ENCODE peak calls at places on chromosomes 11 and 22, in seven cellular contexts. G is GM23338, A is stomach, Q is SK-N-SH, O is sigmoid colon, W is spleen, B is HCT116. R is an unnamed sample.

GRCh38 chr11:125170001-125170405 is 5.5 kb downstream of the PKNOX2 start:
- DNase-seq in G (peak), A (no peak), Q (no peak), O (peak), W (peak), B (no peak), R (no peak)

GRCh38 chr11:122751298-122752070 is 86.8 kb upstream of the CRTAM start:
- DNase-seq in G (no peak), A (no peak), Q (peak), O (peak), W (no peak), B (no peak), R (no peak)

GRCh38 chr11:32438883-32439487 is 3.6 kb upstream of the WT1 start:
- DNase-seq in G (peak), A (no peak), Q (peak), O (no peak), W (peak), B (no peak), R (no peak)

GRCh38 chr11:121451982-121452608 is at the start of gene SORL1:
- DNase-seq in G (peak), A (peak), Q (peak), O (peak), W (peak), B (no peak), R (peak)

GRCh38 chr11:10401275-10401674 is 53.8 kb upstream of the AMPD3 start:
- DNase-seq in G (peak), A (no peak), Q (peak), O (no peak), W (no peak), B (no peak), R (no peak)

GRCh38 chr11:19377855-19378254 is 137.1 kb upstream of the E2F8 start:
- DNase-seq in G (no peak), A (no peak), Q (no peak), O (no peak), W (no peak), B (no peak), R (no peak)

GRCh38 chr11:106986261-106986660 is 32.0 kb downstream of the GUCY1A2 start:
- DNase-seq in G (no peak), A (no peak), Q (no peak), O (no peak), W (no peak), B (no peak), R (no peak)

GRCh38 chr22:45425531-45426265 is 12.2 kb downstream of the RIBC2 start:
- DNase-seq in G (no peak), A (no peak), Q (no peak), O (no peak), W (peak), B (no peak), R (no peak)

GRCh38 chr22:28180804-28181203 is 261.7 kb upstream of the PITPNB start:
- DNase-seq in G (no peak), A (no peak), Q (no peak), O (no peak), W (no peak), B (no peak), R (no peak)

DNA sequence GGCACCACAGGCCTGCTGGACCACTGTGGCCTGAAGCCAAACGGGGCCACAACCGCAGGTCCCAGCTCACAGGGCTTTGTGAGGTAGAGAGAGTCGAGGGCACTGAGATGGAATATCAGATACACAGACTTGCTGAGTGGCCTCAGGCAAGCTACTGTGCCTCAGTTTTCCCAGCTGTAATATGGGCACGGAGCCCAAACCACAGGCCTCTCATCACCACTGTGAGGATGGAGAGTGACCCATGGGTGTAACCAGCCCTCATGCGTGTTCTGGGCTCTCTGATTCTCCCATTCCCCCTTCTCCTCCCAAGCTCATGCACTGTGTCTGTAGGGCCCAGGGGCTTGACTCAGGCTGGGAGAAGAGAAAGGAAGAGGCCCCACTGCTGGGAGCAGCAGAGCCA is 4.2 kb downstream of the UNC93B1 start:
- DNase-seq in G (no peak), A (no peak), Q (peak), O (no peak), W (no peak), B (no peak), R (no peak)
- TF ChIP-seq POLR2AphosphoS5 in G (no peak), A (no peak), Q (no peak), O (no peak), W (no peak), B (no peak), R (no peak)

DNA sequence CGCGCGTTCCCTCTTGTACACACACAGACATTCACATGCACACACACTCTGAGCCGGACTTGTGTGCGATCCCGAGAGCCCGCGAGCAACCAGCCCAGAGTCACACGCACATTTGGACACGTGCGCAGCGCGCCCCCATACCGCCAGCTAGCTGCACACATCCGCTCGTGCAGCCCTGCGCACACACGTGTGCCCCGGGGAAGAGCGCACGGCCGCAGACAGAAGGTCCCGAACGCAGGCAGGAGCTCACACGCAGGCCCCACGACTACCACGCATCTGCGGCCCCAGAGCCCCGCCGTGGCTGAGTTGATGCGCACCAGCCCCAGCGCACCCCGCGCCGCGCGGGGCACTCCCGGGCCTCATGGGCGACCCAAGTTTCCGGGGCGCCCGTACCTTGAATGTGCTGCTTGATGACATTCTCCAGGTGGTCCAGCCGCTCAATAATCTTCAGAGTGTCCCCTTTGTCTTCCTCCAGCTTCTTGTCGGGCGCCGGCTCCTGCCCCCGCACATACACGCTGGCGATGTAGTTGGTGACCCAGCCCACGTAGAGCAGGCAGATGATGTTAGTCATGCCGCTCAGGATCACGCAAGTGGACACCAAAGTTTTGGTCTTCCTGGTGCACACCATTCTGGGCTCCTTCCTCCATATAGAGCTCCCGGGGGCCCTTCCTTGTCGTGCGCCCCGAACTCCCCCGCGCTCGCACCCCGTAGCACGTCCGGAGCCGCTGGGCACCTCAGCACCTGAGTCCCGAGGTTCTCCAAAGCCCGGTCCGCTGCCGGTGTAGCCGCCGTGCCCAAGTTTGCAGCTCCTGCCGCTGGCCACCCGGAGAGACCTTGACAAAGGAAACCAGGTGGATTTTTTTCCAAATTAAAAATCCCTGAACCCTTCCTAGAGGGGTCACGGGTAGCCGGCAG is 582 bp downstream of the GALNT18 start:
- DNase-seq in G (peak), A (peak), Q (peak), O (peak), W (peak), B (no peak), R (peak)
- TF ChIP-seq CTCF in G (no peak), A (no peak), Q (no peak), O (no peak), W (no peak), B (no peak), R (no peak)

GRCh38 chr11:76120513-76121081 is 85.7 kb downstream of the WNT11 start:
- DNase-seq in G (peak), A (no peak), Q (no peak), O (no peak), W (no peak), B (no peak), R (no peak)
- TF ChIP-seq POLR2AphosphoS5 in G (no peak), A (no peak), Q (no peak), O (no peak), W (no peak), B (no peak), R (no peak)

GRCh38 chr22:41563051-41563711 is 2.4 kb downstream of the CSDC2 start:
- DNase-seq in G (peak), A (no peak), Q (no peak), O (no peak), W (no peak), B (no peak), R (no peak)

GRCh38 chr22:41561335-41561734 is 525 bp downstream of the CSDC2 start:
- DNase-seq in G (peak), A (no peak), Q (no peak), O (peak), W (no peak), B (no peak), R (no peak)

GRCh38 chr22:41561788-41562187 is 978 bp downstream of the CSDC2 start:
- DNase-seq in G (no peak), A (no peak), Q (no peak), O (no peak), W (no peak), B (no peak), R (no peak)

GRCh38 chr22:41564563-41564962 is 3.8 kb downstream of the CSDC2 start:
- DNase-seq in G (no peak), A (no peak), Q (no peak), O (no peak), W (no peak), B (no peak), R (no peak)

DNA sequence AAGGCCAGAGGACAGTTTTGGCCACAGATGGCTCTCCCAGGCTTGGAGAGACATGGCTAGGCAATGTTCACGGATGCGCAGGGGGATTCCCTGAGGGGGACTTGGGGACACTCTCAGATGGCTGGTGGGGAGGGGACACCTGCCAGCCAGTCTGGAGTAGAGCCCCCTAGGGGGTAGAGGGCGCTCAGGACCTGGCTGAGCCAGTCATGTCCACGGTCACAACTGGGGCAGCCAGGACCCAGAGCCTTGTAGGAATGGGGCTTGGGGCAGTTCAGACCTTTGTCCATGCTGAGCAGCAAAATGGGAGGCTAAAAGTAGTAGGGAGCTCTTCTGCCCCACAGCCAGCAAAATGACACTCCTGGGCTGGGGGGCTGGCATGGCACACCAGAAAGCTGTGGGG is 1.7 kb downstream of the CSDC2 start:
- DNase-seq in G (no peak), A (no peak), Q (no peak), O (no peak), W (no peak), B (no peak), R (no peak)
- TF ChIP-seq CTCF in G (no peak), A (no peak), Q (no peak), O (no peak), W (no peak), B (no peak), R (no peak)

GRCh38 chr22:48702573-48703264 is 1125.0 kb downstream of the BRD1 start:
- DNase-seq in G (no peak), A (peak), Q (no peak), O (peak), W (peak), B (no peak), R (no peak)
- TF ChIP-seq POLR2AphosphoS5 in G (no peak), A (no peak), Q (no peak), O (peak), W (peak), B (no peak), R (no peak)

GRCh38 chr11:118629761-118630661 is 22.6 kb downstream of the PHLDB1 start:
- DNase-seq in G (no peak), A (peak), Q (no peak), O (no peak), W (no peak), B (no peak), R (no peak)

GRCh38 chr11:118627566-118627965 is 20.2 kb downstream of the PHLDB1 start:
- DNase-seq in G (no peak), A (no peak), Q (no peak), O (no peak), W (no peak), B (no peak), R (no peak)

GRCh38 chr11:118628031-118628430 is 20.6 kb downstream of the PHLDB1 start:
- DNase-seq in G (no peak), A (no peak), Q (no peak), O (no peak), W (no peak), B (no peak), R (no peak)

GRCh38 chr11:118628432-118628831 is 21.0 kb downstream of the PHLDB1 start:
- DNase-seq in G (no peak), A (no peak), Q (no peak), O (no peak), W (no peak), B (no peak), R (no peak)

DNA sequence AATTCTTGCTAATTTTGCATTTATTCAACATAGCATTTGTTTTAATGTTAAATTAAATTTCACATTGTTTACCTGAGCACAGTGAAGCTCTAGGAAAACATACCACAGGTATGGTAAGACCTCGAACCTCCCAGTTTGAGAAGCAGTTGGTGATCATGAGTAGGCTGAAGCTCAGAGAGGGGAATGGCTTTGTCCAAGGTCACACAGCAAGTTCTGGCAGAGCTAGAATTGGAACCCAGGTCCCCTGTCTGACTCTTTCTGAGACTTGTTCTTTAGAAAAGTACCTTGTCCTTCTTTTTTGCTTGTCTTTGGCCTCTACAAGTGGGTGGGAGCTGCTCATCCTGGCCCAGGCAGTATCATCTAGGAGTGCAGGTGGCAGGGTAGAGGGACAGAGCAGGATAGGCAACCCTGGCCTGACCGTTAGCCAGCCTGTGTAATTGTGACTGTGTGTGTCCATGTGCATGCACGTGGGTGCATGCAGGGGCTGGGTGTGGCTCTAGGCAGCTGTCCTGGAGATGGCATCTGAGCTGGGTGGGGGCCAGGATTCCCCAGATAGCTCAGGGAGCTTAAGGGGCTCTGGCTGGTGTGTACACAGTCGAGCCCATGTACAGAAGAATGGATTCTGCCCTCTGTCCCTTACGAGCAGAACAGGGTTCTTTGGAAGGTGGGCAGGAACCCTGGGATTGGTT is 21.6 kb downstream of the PHLDB1 start:
- DNase-seq in G (no peak), A (no peak), Q (no peak), O (no peak), W (no peak), B (no peak), R (no peak)
- TF ChIP-seq CTCF in G (no peak), A (no peak), Q (no peak), O (no peak), W (no peak), B (no peak), R (no peak)

GRCh38 chr11:86136542-86136941 is 67.7 kb upstream of the PICALM start:
- DNase-seq in G (no peak), A (no peak), Q (no peak), O (no peak), W (no peak), B (no peak), R (no peak)

GRCh38 chr11:86135319-86135714 is 66.4 kb upstream of the PICALM start:
- DNase-seq in G (no peak), A (no peak), Q (no peak), O (no peak), W (no peak), B (no peak), R (no peak)

GRCh38 chr11:86140334-86140733 is 71.5 kb upstream of the PICALM start:
- DNase-seq in G (no peak), A (no peak), Q (no peak), O (no peak), W (no peak), B (no peak), R (no peak)

GRCh38 chr11:86141645-86142569 is 73.0 kb upstream of the PICALM start:
- DNase-seq in G (no peak), A (no peak), Q (no peak), O (no peak), W (no peak), B (no peak), R (no peak)

DNA sequence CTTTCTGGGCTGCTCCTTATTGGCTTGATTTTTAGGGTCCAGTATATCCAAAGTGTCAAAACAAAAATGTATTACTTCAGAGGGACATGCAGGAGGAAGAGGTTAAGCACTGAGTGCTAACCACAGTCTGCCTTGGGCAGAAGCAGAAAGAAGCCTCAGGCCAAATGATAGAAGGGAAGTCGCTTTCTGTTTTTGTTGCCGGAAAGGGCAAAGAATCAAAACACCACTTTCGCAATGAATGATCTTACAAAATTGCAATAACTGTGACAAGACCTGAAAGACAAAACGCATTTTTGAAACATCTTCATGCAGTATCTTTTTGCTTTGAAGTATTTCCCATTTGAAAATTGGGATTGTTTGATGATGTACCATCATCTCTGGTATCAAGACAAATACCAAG is 70.1 kb upstream of the PICALM start:
- DNase-seq in G (no peak), A (no peak), Q (no peak), O (no peak), W (no peak), B (no peak), R (no peak)
- TF ChIP-seq POLR2AphosphoS5 in G (no peak), A (no peak), Q (no peak), O (no peak), W (no peak), B (no peak), R (no peak)

DNA sequence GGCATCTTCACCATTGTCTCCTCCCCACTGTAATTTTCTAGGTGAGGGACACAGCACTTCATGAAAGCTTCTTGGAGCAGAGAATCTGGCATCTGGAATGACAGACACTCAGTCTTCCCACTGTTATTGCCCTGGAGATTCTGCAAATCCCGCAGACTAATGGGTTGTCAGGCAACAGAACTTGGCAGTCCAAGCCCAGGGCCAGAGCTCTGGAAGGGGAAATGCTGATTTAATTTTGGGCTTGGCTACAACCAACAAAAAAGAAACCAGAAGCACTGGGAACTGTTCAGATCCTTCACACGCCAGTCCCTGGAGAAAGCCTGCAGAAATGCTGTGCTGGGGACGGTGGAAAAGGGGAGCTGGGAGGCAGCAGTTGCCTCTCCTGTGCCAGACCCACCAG is 71.5 kb upstream of the BID start:
- DNase-seq in G (no peak), A (no peak), Q (peak), O (peak), W (no peak), B (no peak), R (no peak)
- TF ChIP-seq CTCF in G (no peak), A (no peak), Q (no peak), O (no peak), W (no peak), B (no peak), R (no peak)

GRCh38 chr11:72681226-72682153 is 7.3 kb upstream of the PDE2A start:
- DNase-seq in G (no peak), A (no peak), Q (no peak), O (no peak), W (no peak), B (no peak), R (no peak)
- TF ChIP-seq POLR2AphosphoS5 in G (peak), A (no peak), Q (no peak), O (no peak), W (peak), B (peak), R (no peak)

R was measured in prostate gland.